ENCODE peak calls at places on chromosomes 16 and 17, in ten cellular contexts. C is endodermal cell; K is mucosa of descending colon; D is H9; R is K562; A is CD8-positive, alpha-beta memory T cell; O is A549; M is tibial artery; J is body of pancreas; B is uterus. P is an unnamed sample.

GRCh38 chr16:55999683-56000082 is 124.5 kb upstream of the CES5A start:
- DNase-seq in C (no peak), K (no peak), D (no peak), R (no peak), A (no peak), O (no peak), M (no peak), J (no peak), B (no peak), P (no peak)

GRCh38 chr17:64252831-64253230 is 10.2 kb downstream of the TEX2 start:
- DNase-seq in C (no peak), K (no peak), D (no peak), R (no peak), A (no peak), O (no peak), M (no peak), J (no peak), B (no peak), P (no peak)

GRCh38 chr16:23403547-23403946 is 49.4 kb downstream of the COG7 start:
- DNase-seq in C (no peak), K (no peak), D (no peak), R (no peak), A (no peak), O (no peak), M (no peak), J (no peak), B (no peak), P (no peak)

GRCh38 chr16:21233521-21234150 is at the start of gene ANKS4B:
- DNase-seq in C (no peak), K (no peak), D (no peak), R (no peak), A (no peak), O (peak; percentile 26), M (no peak), J (peak; percentile 42), B (no peak), P (no peak)

GRCh38 chr16:8887438-8887765 is 5.3 kb downstream of the LITAFD start:
- DNase-seq in C (peak; percentile 47), K (no peak), D (no peak), R (no peak), A (no peak), O (no peak), M (no peak), J (no peak), B (no peak), P (no peak)

GRCh38 chr17:4594406-4595349 is 10.3 kb downstream of the SMTNL2 start:
- DNase-seq in C (peak; percentile 94), K (no peak), D (peak; percentile 90), R (peak; percentile 65), A (no peak), O (no peak), M (no peak), J (peak; percentile 35), B (no peak), P (no peak)

GRCh38 chr17:72187544-72187943 is 66.7 kb downstream of the SOX9 start:
- DNase-seq in C (no peak), K (peak; percentile 69), D (no peak), R (no peak), A (no peak), O (no peak), M (peak; percentile 61), J (peak; percentile 58), B (no peak), P (no peak)

GRCh38 chr17:7019406-7019805 is 3.4 kb upstream of the BCL6B start:
- DNase-seq in C (peak; percentile 43), K (no peak), D (no peak), R (no peak), A (no peak), O (no peak), M (no peak), J (no peak), B (peak; percentile 39), P (no peak)

GRCh38 chr16:70700101-70701020 is 14.5 kb upstream of the MTSS2 start:
- DNase-seq in C (no peak), K (no peak), D (no peak), R (no peak), A (no peak), O (no peak), M (peak; percentile 83), J (peak; percentile 56), B (peak; percentile 45), P (no peak)

GRCh38 chr16:89076159-89076558 is 17.5 kb upstream of the ACSF3 start:
- DNase-seq in C (no peak), K (no peak), D (no peak), R (no peak), A (no peak), O (no peak), M (no peak), J (no peak), B (no peak), P (no peak)

DNA sequence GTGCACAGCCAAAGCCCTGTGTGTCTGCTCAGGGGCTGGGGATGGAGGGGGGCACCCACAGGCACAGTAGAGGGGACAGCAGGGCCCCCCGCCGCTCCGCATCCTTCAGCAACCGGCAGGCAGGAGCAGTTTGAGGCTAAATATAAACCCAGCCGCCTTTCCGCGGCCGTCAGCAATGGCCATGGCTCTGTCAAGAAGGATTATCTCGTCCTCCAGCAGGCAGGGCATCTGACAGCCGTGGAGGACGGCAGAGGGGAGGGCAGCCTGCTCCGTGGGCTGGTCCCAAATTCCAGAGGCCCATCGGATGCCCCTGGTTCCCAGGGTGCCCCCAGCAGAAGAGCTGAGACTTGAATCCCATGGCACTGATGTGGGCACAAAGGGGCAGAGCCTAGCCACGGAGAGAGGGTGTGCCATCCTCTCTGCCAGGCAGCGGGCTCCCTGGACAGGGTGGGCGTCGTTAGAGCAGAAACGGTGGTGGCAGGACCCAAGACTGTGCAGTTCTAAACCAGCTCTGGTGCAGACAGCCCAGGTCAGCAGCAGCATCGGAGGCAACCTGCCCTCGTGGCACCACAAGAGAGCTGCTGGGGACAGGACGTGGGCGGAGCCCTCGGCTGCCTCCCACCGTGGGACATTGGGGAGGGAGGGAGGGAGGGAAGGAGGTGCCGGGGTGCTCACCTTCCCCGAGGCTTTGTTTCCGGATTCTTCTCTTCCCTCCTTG is 198.8 kb upstream of the CIBAR2 start:
- DNase-seq in C (peak; percentile 75), K (no peak), D (no peak), R (no peak), A (no peak), O (no peak), M (no peak), J (no peak), B (no peak), P (peak; percentile 68)
- H3K4me1 ChIP-seq in C (peaks cover 35% of the 10 kb centered on the region), K (peaks cover 8% of the 10 kb centered on the region), D (peaks cover 15% of the 10 kb centered on the region), R (peaks cover 59% of the 10 kb centered on the region), A (peaks cover 52% of the 10 kb centered on the region), O (peaks cover under 1% of the 10 kb centered on the region), M (peaks cover 33% of the 10 kb centered on the region), J (peaks cover 13% of the 10 kb centered on the region), B (peaks cover under 1% of the 10 kb centered on the region), P (peaks cover 81% of the 10 kb centered on the region)

DNA sequence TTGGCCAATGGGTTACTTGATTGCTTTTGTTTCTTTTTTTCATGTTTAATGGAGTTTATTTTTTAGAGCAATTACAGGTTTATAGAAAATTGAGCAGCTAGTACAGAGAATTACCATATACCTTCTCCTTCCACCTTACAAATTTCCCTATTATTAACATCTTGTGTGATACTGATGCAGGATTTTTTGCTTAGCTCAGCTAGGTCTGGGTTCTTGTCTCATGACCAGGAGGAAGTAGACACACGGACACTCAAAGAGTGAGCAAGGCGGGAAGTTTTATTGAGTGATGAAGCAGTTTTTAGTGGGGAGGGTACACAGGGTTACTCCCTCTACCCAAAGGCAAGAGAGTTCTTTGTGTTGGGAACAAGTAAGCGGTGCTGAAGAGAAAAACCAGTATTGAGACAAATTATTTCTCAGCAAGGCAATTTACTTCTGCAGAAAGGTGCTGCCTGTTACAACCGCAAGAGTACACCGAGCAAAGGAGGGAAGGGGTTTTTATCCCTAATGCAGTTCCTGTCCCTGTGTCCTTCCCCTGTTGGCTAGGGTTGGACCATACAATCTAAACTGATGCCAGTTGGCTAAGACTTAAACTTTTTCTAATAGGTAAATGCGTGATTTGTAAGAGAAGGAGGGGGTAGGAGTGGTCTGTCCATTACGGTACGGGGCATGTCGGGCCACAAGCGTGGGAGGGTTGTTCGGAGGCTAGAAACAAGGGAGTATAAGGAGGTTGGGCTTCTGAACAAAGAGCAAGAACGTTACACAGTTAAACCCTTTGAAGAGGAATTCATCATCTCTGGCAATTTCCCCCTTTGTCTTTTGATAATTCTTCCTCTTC is 26.9 kb downstream of the SEC14L1 start:
- DNase-seq in C (no peak), K (no peak), D (no peak), R (no peak), A (no peak), O (peak; percentile 21), M (no peak), J (no peak), B (no peak), P (no peak)
- H3K9me3 ChIP-seq in C (peaks cover 76% of the 10 kb centered on the region), K (peaks cover 7% of the 10 kb centered on the region), D (peaks cover 9% of the 10 kb centered on the region), R (peaks cover 25% of the 10 kb centered on the region), A (peaks cover 13% of the 10 kb centered on the region), O (peaks cover 30% of the 10 kb centered on the region), M (peaks cover 6% of the 10 kb centered on the region), J (no peaks in the 10 kb centered on the region), B (no peaks in the 10 kb centered on the region), P (no peaks in the 10 kb centered on the region)

GRCh38 chr17:48247603-48248002 is 140.0 kb downstream of the SNX11 start:
- DNase-seq in C (no peak), K (no peak), D (no peak), R (no peak), A (no peak), O (no peak), M (no peak), J (no peak), B (no peak), P (no peak)
- H3K4me1 ChIP-seq in C (peaks cover 17% of the 10 kb centered on the region), K (peaks cover 20% of the 10 kb centered on the region), D (peaks cover 7% of the 10 kb centered on the region), R (peaks cover 55% of the 10 kb centered on the region), A (peaks cover 20% of the 10 kb centered on the region), O (peaks cover 51% of the 10 kb centered on the region), M (no peaks in the 10 kb centered on the region), J (no peaks in the 10 kb centered on the region), B (no peaks in the 10 kb centered on the region), P (peaks cover 3% of the 10 kb centered on the region)

DNA sequence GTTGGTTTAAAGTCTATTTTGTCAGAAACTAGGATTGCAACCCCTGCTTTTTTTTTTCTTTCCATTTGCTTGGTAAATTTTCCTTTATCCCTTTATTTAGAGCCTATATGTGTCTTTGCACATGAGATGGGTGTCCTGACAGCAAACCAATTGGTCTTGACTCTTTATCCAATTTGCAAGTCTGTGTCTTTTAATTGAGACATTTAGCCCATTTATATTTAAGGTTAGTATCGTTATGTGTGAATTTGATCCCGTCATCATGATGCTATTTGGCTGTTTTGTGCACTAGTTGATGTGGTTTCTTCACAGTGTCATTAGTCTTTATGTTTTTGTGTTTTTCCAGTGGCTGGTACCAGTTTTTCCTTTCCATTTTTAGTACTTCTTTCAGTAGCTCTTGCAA is 127.7 kb upstream of the ZNF267 start:
- DNase-seq in C (no peak), K (no peak), D (no peak), R (no peak), A (no peak), O (no peak), M (no peak), J (no peak), B (no peak), P (no peak)
- H3K9me3 ChIP-seq in C (peaks cover 85% of the 10 kb centered on the region), K (peaks cover 92% of the 10 kb centered on the region), D (peaks cover 38% of the 10 kb centered on the region), R (peaks cover 5% of the 10 kb centered on the region), A (peaks cover 57% of the 10 kb centered on the region), O (peaks cover 53% of the 10 kb centered on the region), M (peaks cover 58% of the 10 kb centered on the region), J (no peaks in the 10 kb centered on the region), B (no peaks in the 10 kb centered on the region), P (peaks cover 3% of the 10 kb centered on the region)

GRCh38 chr16:17755158-17755557 is 284.4 kb upstream of the XYLT1 start:
- DNase-seq in C (no peak), K (no peak), D (no peak), R (no peak), A (no peak), O (no peak), M (no peak), J (no peak), B (no peak), P (no peak)
- H3K4me1 ChIP-seq in C (no peaks in the 10 kb centered on the region), K (no peaks in the 10 kb centered on the region), D (peaks cover 4% of the 10 kb centered on the region), R (no peaks in the 10 kb centered on the region), A (no peaks in the 10 kb centered on the region), O (no peaks in the 10 kb centered on the region), M (no peaks in the 10 kb centered on the region), J (no peaks in the 10 kb centered on the region), B (no peaks in the 10 kb centered on the region), P (no peaks in the 10 kb centered on the region)

P was measured in cardiac muscle cell.